ENCODE peak calls at places on chromosomes 6 and 20, in eight cellular contexts. Z is heart right ventricle, P is mammary epithelial cell, J is upper lobe of left lung, S is body of pancreas, H is IMR-90, X is left ventricle myocardium inferior, N is sigmoid colon. L is an unnamed sample.

GRCh38 chr6:31576897-31577341 is 1.6 kb downstream of the TNF start:
- DNase-seq in N (no peak), Z (no peak), J (no peak), X (no peak), H (no peak), S (no peak), P (no peak), L (no peak)

GRCh38 chr6:118548136-118548535 is at the start of gene PLN:
- DNase-seq in P (no peak), X (no peak), N (no peak), Z (peak; percentile 48), H (no peak), S (no peak), J (no peak), L (no peak)

GRCh38 chr6:32947552-32948465 is 5.1 kb downstream of the HLA-DMA start:
- DNase-seq in H (peak; percentile 64), J (peak; percentile 51), N (no peak), P (peak; percentile 51), Z (no peak), S (peak; percentile 61), X (no peak), L (peak; percentile 73)

GRCh38 chr6:153959281-153959680 is 79.8 kb upstream of the OPRM1 start:
- DNase-seq in H (no peak), J (no peak), S (no peak), N (no peak), X (no peak), P (no peak), Z (no peak), L (no peak)

GRCh38 chr6:170008386-170008785 is 257.0 kb downstream of the ERMARD start:
- DNase-seq in H (no peak), X (no peak), Z (no peak), P (no peak), J (no peak), S (no peak), N (peak; percentile 57), L (no peak)

GRCh38 chr6:47414517-47415167 is 62.9 kb upstream of the CD2AP start:
- DNase-seq in N (no peak), X (no peak), J (no peak), P (peak; percentile 50), Z (peak; percentile 15), H (peak; percentile 48), S (no peak), L (no peak)

GRCh38 chr6:106163966-106164877 is 78.1 kb downstream of the PRDM1 start:
- DNase-seq in N (peak; percentile 70), P (no peak), H (peak; percentile 79), S (no peak), Z (no peak), X (no peak), J (peak; percentile 49), L (no peak)

GRCh38 chr20:16560661-16561060 is 12.6 kb downstream of the KIF16B start:
- DNase-seq in Z (no peak), J (no peak), P (no peak), N (no peak), S (no peak), H (no peak), X (no peak), L (no peak)

GRCh38 chr6:73085362-73085975 is 139.8 kb downstream of the KHDC1L start:
- DNase-seq in P (no peak), N (no peak), H (peak; percentile 16), Z (no peak), S (no peak), X (no peak), J (no peak), L (no peak)

GRCh38 chr6:50840112-50840813 is 21.6 kb downstream of the TFAP2B start:
- DNase-seq in N (no peak), S (no peak), J (no peak), P (no peak), H (no peak), X (no peak), Z (no peak), L (no peak)

GRCh38 chr6:52946301-52946700 is 36.8 kb upstream of the GSTA3 start:
- DNase-seq in H (no peak), N (no peak), Z (no peak), P (no peak), S (no peak), J (no peak), X (no peak), L (peak; percentile 78)

GRCh38 chr6:18148304-18149025 is 6.4 kb downstream of the TPMT start:
- DNase-seq in J (peak; percentile 33), S (no peak), P (peak; percentile 96), H (peak; percentile 91), X (no peak), Z (no peak), N (no peak), L (no peak)

GRCh38 chr6:168384045-168385038 is 56.6 kb upstream of the SMOC2 start:
- DNase-seq in S (no peak), Z (no peak), J (no peak), P (no peak), H (no peak), X (no peak), N (peak; percentile 61), L (no peak)

DNA sequence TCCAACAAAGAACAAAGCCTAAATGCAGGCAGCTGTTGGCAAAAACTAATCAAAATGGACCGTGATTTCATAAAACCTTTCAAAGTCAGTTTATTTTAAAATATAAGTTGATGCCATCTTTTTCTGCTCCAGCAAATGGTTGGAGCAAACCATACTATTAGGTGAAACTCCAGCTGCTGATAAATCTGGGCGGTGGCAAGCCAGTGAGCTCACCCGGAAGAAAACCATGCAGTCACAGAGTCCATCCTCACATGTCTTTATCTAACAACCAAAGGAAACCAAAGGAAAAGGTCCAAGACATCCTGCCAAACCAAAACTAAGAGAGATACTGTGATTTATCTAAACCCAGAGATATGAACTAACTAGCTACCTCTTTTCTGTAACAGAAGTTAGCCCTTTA is 72.6 kb downstream of the HIVEP2 start:
- DNase-seq in X (no peak), P (peak; percentile 68), S (no peak), H (peak; percentile 52), Z (no peak), N (no peak), J (no peak), L (no peak)
- H3K4me1 ChIP-seq in X (peaks cover 78% of the 10 kb centered on the region), P (peaks cover 29% of the 10 kb centered on the region), S (peaks cover 62% of the 10 kb centered on the region), H (peaks cover 10% of the 10 kb centered on the region), Z (peaks cover 55% of the 10 kb centered on the region), N (peaks cover 26% of the 10 kb centered on the region), J (peaks cover 29% of the 10 kb centered on the region), L (peaks cover 30% of the 10 kb centered on the region)

GRCh38 chr20:62560162-62560561 is 82.1 kb upstream of the SLCO4A1 start:
- DNase-seq in Z (no peak), S (no peak), X (no peak), P (no peak), H (no peak), N (no peak), J (no peak), L (no peak)
- H3K27me3 ChIP-seq in Z (peaks cover 36% of the 10 kb centered on the region), S (peaks cover 3% of the 10 kb centered on the region), X (peaks cover 84% of the 10 kb centered on the region), P (peaks cover 31% of the 10 kb centered on the region), H (peaks cover 75% of the 10 kb centered on the region), N (no peaks in the 10 kb centered on the region), J (peaks cover 6% of the 10 kb centered on the region), L (no peaks in the 10 kb centered on the region)

DNA sequence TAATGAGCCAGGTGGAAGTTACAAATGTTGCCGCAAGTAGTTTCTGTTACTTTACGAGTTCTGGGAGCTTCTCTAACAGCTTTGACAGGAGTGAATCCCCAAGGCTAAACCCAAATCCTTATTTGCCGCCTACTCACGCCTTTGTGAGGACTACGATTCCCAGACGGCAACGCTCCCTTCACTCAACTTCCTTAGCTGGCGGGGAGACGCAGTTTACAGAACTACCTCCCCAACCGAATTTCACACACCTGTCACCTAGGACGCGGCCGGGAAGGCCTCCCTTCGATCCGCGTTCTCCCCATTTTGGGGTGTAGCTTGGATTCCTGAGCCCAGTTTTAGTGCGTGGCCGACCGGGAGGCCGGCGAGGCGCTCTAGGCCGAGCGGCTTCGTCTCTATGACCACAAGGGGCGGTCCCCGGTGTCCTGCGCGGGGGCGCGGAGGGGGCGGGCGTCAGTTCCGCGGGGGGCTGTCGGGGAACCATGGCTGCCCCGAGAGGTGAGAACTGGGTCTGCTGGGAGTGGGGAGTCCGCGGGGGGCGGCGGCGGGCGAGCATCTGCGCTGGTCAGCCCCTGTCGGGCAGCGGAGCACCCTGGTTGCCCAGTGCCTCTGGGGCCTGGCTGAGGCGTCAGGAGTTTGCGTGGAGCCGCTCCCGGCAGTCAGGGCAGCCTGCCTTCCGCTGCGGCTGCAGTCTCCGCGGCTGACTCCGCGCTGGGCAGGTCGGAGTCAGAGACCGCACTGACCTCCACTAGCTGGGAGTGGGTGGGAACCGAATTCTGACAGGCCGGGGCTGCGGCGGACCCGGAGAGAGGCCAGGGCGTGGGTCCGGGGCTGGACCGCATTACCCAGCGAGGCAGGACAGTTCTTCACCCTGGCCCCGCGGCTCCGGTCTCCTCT is at the start of gene SLC35A1:
- DNase-seq in X (peak; percentile 87), N (peak; percentile 91), J (peak; percentile 88), P (peak; percentile 80), Z (peak; percentile 88), S (peak; percentile 83), H (peak; percentile 73), L (peak; percentile 86)
- TF ChIP-seq CTCF in X (peak; percentile 54), N (peak; percentile 24), J (peak; percentile 47), P (peak; percentile 19), Z (peak; percentile 16), S (no peak), H (no peak), L (peak; percentile 14)

GRCh38 chr20:1823421-1823892 is 71.8 kb upstream of the SIRPA start:
- DNase-seq in P (no peak), Z (no peak), N (peak; percentile 35), X (no peak), H (no peak), J (no peak), S (no peak), L (no peak)

GRCh38 chr20:1824177-1824576 is 71.0 kb upstream of the SIRPA start:
- DNase-seq in X (no peak), S (no peak), J (peak; percentile 57), H (no peak), P (no peak), Z (no peak), N (no peak), L (no peak)

GRCh38 chr20:1825492-1825891 is 69.7 kb upstream of the SIRPA start:
- DNase-seq in S (no peak), P (peak; percentile 53), J (no peak), Z (no peak), H (peak; percentile 87), N (no peak), X (no peak), L (no peak)

GRCh38 chr20:1826046-1826445 is 69.2 kb upstream of the SIRPA start:
- DNase-seq in P (peak; percentile 38), H (no peak), N (no peak), X (no peak), S (no peak), J (no peak), Z (no peak), L (no peak)

GRCh38 chr20:1824834-1825233 is 70.4 kb upstream of the SIRPA start:
- DNase-seq in H (no peak), Z (no peak), N (no peak), P (no peak), X (no peak), S (no peak), J (no peak), L (no peak)
- H3K4me1 ChIP-seq in H (peaks cover 18% of the 10 kb centered on the region), Z (peaks cover 8% of the 10 kb centered on the region), N (peaks cover 5% of the 10 kb centered on the region), P (peaks cover 42% of the 10 kb centered on the region), X (peaks cover 29% of the 10 kb centered on the region), S (peaks cover 24% of the 10 kb centered on the region), J (peaks cover 13% of the 10 kb centered on the region), L (no peaks in the 10 kb centered on the region)

GRCh38 chr20:63478346-63479302 is 6.2 kb upstream of the KCNQ2 start:
- DNase-seq in P (no peak), Z (no peak), N (no peak), S (no peak), X (no peak), J (no peak), H (no peak), L (no peak)
- H3K27me3 ChIP-seq in P (peaks cover 12% of the 10 kb centered on the region), Z (peaks cover 86% of the 10 kb centered on the region), N (peaks cover 63% of the 10 kb centered on the region), S (peaks cover 12% of the 10 kb centered on the region), X (peaks cover 98% of the 10 kb centered on the region), J (peaks cover 18% of the 10 kb centered on the region), H (peaks cover 66% of the 10 kb centered on the region), L (peaks cover 2% of the 10 kb centered on the region)

L was measured in Caco-2.